ENCODE peak calls at places on chromosomes 16 and 17, in six cellular contexts. K, B, U, A, M and Z are unnamed samples.

GRCh38 chr17:74164446-74165045 is 38.9 kb upstream of the RPL38 start:
- DNase-seq in K (no peak), B (no peak), U (no peak), A (no peak), M (no peak), Z (no peak)

GRCh38 chr17:65697661-65698060 is 136.2 kb upstream of the AXIN2 start:
- DNase-seq in K (no peak), B (no peak), U (no peak), A (no peak), M (no peak), Z (no peak)

GRCh38 chr17:76524598-76525512 is 12.7 kb downstream of the CYGB start:
- DNase-seq in K (no peak), B (no peak), U (no peak), A (no peak), M (peak), Z (no peak)

GRCh38 chr17:79788989-79789942 is 7.6 kb downstream of the CBX8 start:
- DNase-seq in K (no peak), B (no peak), U (no peak), A (no peak), M (peak), Z (no peak)

GRCh38 chr16:2827831-2828520 is 2.1 kb upstream of the ZG16B start:
- DNase-seq in K (no peak), B (no peak), U (no peak), A (no peak), M (no peak), Z (no peak)

GRCh38 chr17:62987136-62987535 is 21.1 kb downstream of the TANC2 start:
- DNase-seq in K (no peak), B (no peak), U (no peak), A (no peak), M (no peak), Z (no peak)

GRCh38 chr17:59547131-59547915 is 18.1 kb upstream of the DHX40 start:
- DNase-seq in K (no peak), B (no peak), U (no peak), A (no peak), M (no peak), Z (no peak)

GRCh38 chr16:87686697-87687570 is 78.9 kb downstream of the KLHDC4 start:
- DNase-seq in K (no peak), B (no peak), U (no peak), A (no peak), M (no peak), Z (no peak)

GRCh38 chr17:12122091-12122490 is 101.4 kb downstream of the MAP2K4 start:
- DNase-seq in K (no peak), B (no peak), U (no peak), A (no peak), M (no peak), Z (no peak)

GRCh38 chr16:85969591-85969990 is 70.6 kb downstream of the IRF8 start:
- DNase-seq in K (no peak), B (no peak), U (no peak), A (no peak), M (no peak), Z (no peak)

GRCh38 chr16:27319257-27319965 is 5.6 kb downstream of the IL4R start:
- DNase-seq in K (no peak), B (no peak), U (no peak), A (no peak), M (no peak), Z (no peak)

GRCh38 chr16:70769131-70769530 is 31.8 kb downstream of the VAC14 start:
- DNase-seq in K (no peak), B (no peak), U (no peak), A (no peak), M (no peak), Z (no peak)

GRCh38 chr16:85104821-85105391 is 7.4 kb downstream of the CIBAR2 start:
- DNase-seq in K (no peak), B (no peak), U (no peak), A (peak), M (no peak), Z (peak)

GRCh38 chr17:9256361-9256943 is 235.1 kb downstream of the NTN1 start:
- DNase-seq in K (no peak), B (no peak), U (no peak), A (no peak), M (no peak), Z (no peak)

GRCh38 chr16:6571044-6571443 is 761.6 kb upstream of the RBFOX1 start:
- DNase-seq in K (no peak), B (no peak), U (no peak), A (no peak), M (no peak), Z (no peak)

GRCh38 chr17:68305132-68305531 is 13.8 kb downstream of the ARSG start:
- DNase-seq in K (no peak), B (no peak), U (no peak), A (no peak), M (no peak), Z (no peak)

GRCh38 chr17:19744922-19745757 is 3.0 kb downstream of the ALDH3A1 start:
- DNase-seq in K (peak), B (peak), U (peak), A (peak), M (peak), Z (peak)

GRCh38 chr16:19704321-19705130 is 13.5 kb downstream of the KNOP1 start:
- DNase-seq in K (no peak), B (no peak), U (no peak), A (no peak), M (no peak), Z (no peak)

GRCh38 chr17:21283482-21284318 is 811 bp upstream of the MAP2K3 start:
- DNase-seq in K (no peak), B (no peak), U (no peak), A (no peak), M (no peak), Z (peak)

GRCh38 chr17:43791589-43791988 is 11.4 kb downstream of the CFAP97D1 start:
- DNase-seq in K (no peak), B (no peak), U (no peak), A (no peak), M (no peak), Z (no peak)

GRCh38 chr16:4313563-4314531 is 2.0 kb upstream of the GLIS2 start:
- DNase-seq in K (no peak), B (no peak), U (no peak), A (peak), M (no peak), Z (no peak)

GRCh38 chr16:69396187-69397061 is 10.6 kb upstream of the TERF2 start:
- DNase-seq in K (peak), B (peak), U (peak), A (peak), M (no peak), Z (peak)

GRCh38 chr17:54381482-54381881 is 519.2 kb upstream of the TOM1L1 start:
- DNase-seq in K (no peak), B (no peak), U (no peak), A (no peak), M (no peak), Z (no peak)

GRCh38 chr17:69651921-69652320 is 237.4 kb downstream of the MAP2K6 start:
- DNase-seq in K (no peak), B (no peak), U (no peak), A (no peak), M (no peak), Z (no peak)

GRCh38 chr17:71441098-71441497 is 679.7 kb upstream of the SOX9 start:
- DNase-seq in K (no peak), B (no peak), U (no peak), A (no peak), M (no peak), Z (no peak)

GRCh38 chr16:85891033-85891775 is 7.8 kb upstream of the IRF8 start:
- DNase-seq in K (no peak), B (no peak), U (no peak), A (peak), M (no peak), Z (no peak)

GRCh38 chr17:21252875-21253645 is at the start of gene NATD1:
- DNase-seq in K (peak), B (peak), U (peak), A (peak), M (peak), Z (peak)

GRCh38 chr17:67260051-67260987 is 15.3 kb upstream of the HELZ start:
- DNase-seq in K (no peak), B (no peak), U (no peak), A (no peak), M (no peak), Z (no peak)

GRCh38 chr17:81000631-81001357 is 9.2 kb downstream of the CHMP6 start:
- DNase-seq in K (no peak), B (no peak), U (no peak), A (no peak), M (no peak), Z (peak)

GRCh38 chr17:52505601-52506000 is 347.1 kb upstream of the CA10 start:
- DNase-seq in K (no peak), B (no peak), U (no peak), A (no peak), M (no peak), Z (no peak)

GRCh38 chr16:25065899-25066298 is 45.6 kb upstream of the LCMT1 start:
- DNase-seq in K (no peak), B (no peak), U (no peak), A (no peak), M (no peak), Z (no peak)

GRCh38 chr16:27458196-27458728 is 56.3 kb downstream of the IL21R start:
- DNase-seq in K (no peak), B (no peak), U (no peak), A (no peak), M (no peak), Z (no peak)

GRCh38 chr16:1534021-1535020 is 855 bp downstream of the TMEM204 start:
- DNase-seq in K (no peak), B (no peak), U (no peak), A (peak), M (peak), Z (no peak)

GRCh38 chr16:70495425-70496182 is 27.8 kb downstream of the COG4 start:
- DNase-seq in K (no peak), B (no peak), U (no peak), A (no peak), M (no peak), Z (no peak)